ENCODE peak calls at places on chromosomes 4 and X, in four cellular contexts. N is NB4, H is Peyer's patch, S is fibroblast of mammary gland. B is an unnamed sample.

GRCh38 chr4:123200417-123200945 is 196.1 kb upstream of the SPRY1 start:
- DNase-seq in N (no peak), H (no peak), S (no peak), B (no peak)

GRCh38 chr4:48223633-48224295 is 45.9 kb downstream of the TEC start:
- DNase-seq in N (no peak), H (no peak), S (peak; percentile 68), B (no peak)

GRCh38 chr4:65416875-65417274 is 253.4 kb downstream of the EPHA5 start:
- DNase-seq in N (no peak), H (no peak), S (no peak), B (no peak)

GRCh38 chr4:140056015-140056414 is 98.0 kb downstream of the MAML3 start:
- DNase-seq in N (no peak), H (no peak), S (no peak), B (no peak)

GRCh38 chr4:87465739-87466366 is 43.5 kb downstream of the NUDT9 start:
- DNase-seq in N (peak; percentile 65), H (no peak), S (peak; percentile 72), B (no peak)

GRCh38 chrX:110836982-110837381 is 41.4 kb upstream of the CHRDL1 start:
- DNase-seq in N (no peak), H (no peak), S (no peak), B (no peak)

GRCh38 chr4:130576218-130576617 is 1480.3 kb downstream of the C4orf33 start:
- DNase-seq in N (no peak), H (no peak), S (no peak), B (no peak)

GRCh38 chr4:6463311-6464289 is 8.8 kb downstream of the PPP2R2C start:
- DNase-seq in N (no peak), H (no peak), S (no peak), B (no peak)

GRCh38 chrX:48592971-48593370 is 4.3 kb upstream of the WDR13 start:
- DNase-seq in N (no peak), H (no peak), S (peak; percentile 55), B (no peak)

GRCh38 chr4:26723216-26723615 is 137.4 kb upstream of the STIM2 start:
- DNase-seq in N (peak; percentile 40), H (no peak), S (no peak), B (peak; percentile 29)

GRCh38 chrX:15129412-15129811 is 140.5 kb downstream of the ASB9 start:
- DNase-seq in N (no peak), H (no peak), S (no peak), B (no peak)

GRCh38 chr4:87108142-87108546 is 112.3 kb downstream of the KLHL8 start:
- DNase-seq in N (peak; percentile 65), H (no peak), S (peak; percentile 95), B (no peak)

GRCh38 chrX:11766487-11766886 is 8.4 kb downstream of the MSL3 start:
- DNase-seq in N (no peak), H (no peak), S (no peak), B (no peak)

GRCh38 chr4:189912170-189912569 is 28.5 kb upstream of the FRG1 start:
- DNase-seq in N (peak; percentile 15), H (no peak), S (no peak), B (no peak)
- TF ChIP-seq CTCF in N (peak; percentile 47), H (no peak), S (peak; percentile 55), B (peak; percentile 15)

GRCh38 chrX:93875621-93876282 is 201.7 kb downstream of the FAM133A start:
- DNase-seq in N (no peak), H (no peak), S (no peak), B (no peak)

GRCh38 chrX:93874554-93874953 is 200.5 kb downstream of the FAM133A start:
- DNase-seq in N (peak; percentile 31), H (no peak), S (peak; percentile 22), B (no peak)
- TF ChIP-seq CTCF in N (peak; percentile 35), H (peak; percentile 55), S (peak; percentile 53), B (no peak)

GRCh38 chr4:76430519-76431388 is 4.3 kb upstream of the SHROOM3 start:
- DNase-seq in N (peak; percentile 64), H (no peak), S (peak; percentile 66), B (no peak)
- TF ChIP-seq CTCF in N (peak; percentile 38), H (peak; percentile 71), S (peak; percentile 70), B (peak; percentile 81)

GRCh38 chr4:5160668-5161067 is 109.4 kb downstream of the STK32B start:
- DNase-seq in N (no peak), H (no peak), S (no peak), B (no peak)

GRCh38 chr4:5156677-5157076 is 105.4 kb downstream of the STK32B start:
- DNase-seq in N (no peak), H (no peak), S (no peak), B (no peak)

GRCh38 chr4:5158825-5159224 is 107.5 kb downstream of the STK32B start:
- DNase-seq in N (no peak), H (no peak), S (no peak), B (no peak)

GRCh38 chr4:5157721-5158390 is 106.6 kb downstream of the STK32B start:
- DNase-seq in N (no peak), H (no peak), S (no peak), B (no peak)

GRCh38 chr4:5158391-5158770 is 107.1 kb downstream of the STK32B start:
- DNase-seq in N (no peak), H (no peak), S (no peak), B (no peak)
- TF ChIP-seq CTCF in N (no peak), H (no peak), S (no peak), B (no peak)

GRCh38 chr4:70531981-70532380 is 13.6 kb downstream of the AMTN start:
- DNase-seq in N (no peak), H (no peak), S (no peak), B (no peak)
- TF ChIP-seq CTCF in N (no peak), H (no peak), S (peak; percentile 12), B (no peak)

GRCh38 chr4:10737335-10737734 is 52.8 kb upstream of the CLNK start:
- DNase-seq in N (no peak), H (no peak), S (peak; percentile 75), B (no peak)
- TF ChIP-seq CTCF in N (no peak), H (no peak), S (no peak), B (no peak)

GRCh38 chr4:128841402-128841801 is 31.9 kb downstream of the JADE1 start:
- DNase-seq in N (no peak), H (no peak), S (no peak), B (no peak)

GRCh38 chr4:128837679-128838078 is 28.2 kb downstream of the JADE1 start:
- DNase-seq in N (no peak), H (no peak), S (no peak), B (no peak)

GRCh38 chr4:128837198-128837597 is 27.7 kb downstream of the JADE1 start:
- DNase-seq in N (no peak), H (no peak), S (no peak), B (no peak)

GRCh38 chr4:128844931-128845330 is 35.4 kb downstream of the JADE1 start:
- DNase-seq in N (no peak), H (no peak), S (no peak), B (no peak)

DNA sequence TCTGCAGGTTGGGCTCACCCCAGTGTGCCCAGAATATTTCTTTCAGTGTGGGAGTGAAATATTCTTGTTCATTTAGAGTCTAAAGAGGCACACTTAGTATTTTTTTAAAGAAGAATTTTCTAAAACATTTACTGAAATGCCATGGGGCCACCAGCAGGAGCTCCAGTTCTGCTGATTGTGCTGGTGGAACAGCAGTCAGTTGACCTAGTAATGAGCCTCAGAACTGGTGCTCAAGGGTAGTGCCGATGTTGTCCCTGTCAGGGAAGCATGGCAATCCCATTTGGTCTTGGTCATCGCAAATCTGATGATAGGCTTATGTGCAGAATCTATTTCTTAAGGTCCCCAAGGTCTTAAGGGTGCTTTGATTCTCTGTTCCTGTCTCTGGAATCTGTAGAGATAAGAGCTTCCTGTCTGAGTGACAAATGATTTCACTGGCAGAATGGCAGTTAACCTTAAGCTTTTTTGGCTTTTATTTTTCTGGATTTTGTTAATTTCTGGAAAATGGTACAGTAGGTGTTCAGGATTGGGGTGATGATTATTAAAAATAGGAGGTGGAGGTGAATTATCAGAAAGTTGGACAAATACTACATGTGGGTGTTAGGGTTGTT is 31.3 kb downstream of the JADE1 start:
- DNase-seq in N (no peak), H (no peak), S (no peak), B (no peak)
- TF ChIP-seq CTCF in N (no peak), H (no peak), S (no peak), B (no peak)